ENCODE peak calls at places on chromosomes 4 and X, in ten cellular contexts. N is mucosa of descending colon, Y is HT-29, S is NCI-H1092, E is progenitor cell of endocrine pancreas, G is breast epithelium, W is glutamatergic neuron, B is non-pigmented ciliary epithelial cell, X is AG08396, C is left lung. Q is an unnamed sample.

GRCh38 chr4:23163649-23164436 is 471.1 kb downstream of the GBA3 start:
- DNase-seq in C (no peak), B (no peak), X (no peak), S (no peak), G (no peak), W (no peak), E (no peak), Y (peak), N (no peak), Q (no peak)

GRCh38 chr4:7893539-7893938 is 46.1 kb downstream of the AFAP1 start:
- DNase-seq in N (no peak), B (no peak), G (no peak), E (no peak), W (no peak), C (no peak), X (no peak), S (no peak), Y (no peak), Q (no peak)

GRCh38 chrX:134669378-134670098 is 11.3 kb upstream of the PLAC1 start:
- DNase-seq in W (no peak), N (no peak), B (peak), E (no peak), S (no peak), X (peak), Y (no peak), C (peak), G (no peak), Q (no peak)

GRCh38 chrX:3811331-3812311 is 98.2 kb upstream of the PRKX start:
- DNase-seq in X (peak), B (no peak), C (no peak), N (no peak), W (no peak), G (peak), Y (peak), E (no peak), S (no peak), Q (peak)

GRCh38 chr4:76931576-76932276 is 17.8 kb upstream of the SEPTIN11 start:
- DNase-seq in G (no peak), N (no peak), B (no peak), X (no peak), S (no peak), C (no peak), E (no peak), Y (no peak), W (no peak), Q (no peak)

GRCh38 chr4:149164282-149164681 is 651.4 kb downstream of the IQCM start:
- DNase-seq in N (no peak), S (no peak), W (no peak), E (no peak), Y (no peak), G (no peak), B (peak), C (no peak), X (peak), Q (no peak)

GRCh38 chrX:38260231-38260630 is 39.6 kb upstream of the SRPX start:
- DNase-seq in N (no peak), E (no peak), G (no peak), X (peak), Y (peak), C (no peak), S (peak), B (no peak), W (no peak), Q (no peak)

GRCh38 chrX:2451456-2452316 is 49.1 kb downstream of the DHRSX start:
- DNase-seq in Y (no peak), G (peak), E (no peak), C (no peak), N (no peak), B (peak), X (peak), W (no peak), S (no peak), Q (no peak)

GRCh38 chr4:85828295-85828910 is 353.5 kb downstream of the ARHGAP24 start:
- DNase-seq in S (no peak), Y (no peak), G (no peak), W (no peak), C (no peak), X (no peak), E (no peak), N (no peak), B (no peak), Q (no peak)

GRCh38 chrX:154738013-154738738 is 12.7 kb downstream of the GAB3 start:
- DNase-seq in W (no peak), S (no peak), N (no peak), G (no peak), X (no peak), E (no peak), C (no peak), Y (no peak), B (no peak), Q (no peak)

GRCh38 chr4:159002950-159003349 is 99.9 kb upstream of the RAPGEF2 start:
- DNase-seq in G (no peak), S (no peak), Y (no peak), X (peak), B (no peak), C (no peak), N (no peak), W (no peak), E (no peak), Q (no peak)

GRCh38 chr4:8525383-8526120 is 54.6 kb upstream of the GPR78 start:
- DNase-seq in B (no peak), G (no peak), E (no peak), C (no peak), W (no peak), N (no peak), Y (no peak), S (no peak), X (peak), Q (no peak)

GRCh38 chr4:48756689-48757220 is 23.3 kb downstream of the FRYL start:
- DNase-seq in E (no peak), N (no peak), G (no peak), S (no peak), B (no peak), C (no peak), Y (no peak), W (no peak), X (no peak), Q (no peak)

GRCh38 chr4:2671267-2671895 is 84.8 kb downstream of the TNIP2 start:
- DNase-seq in G (peak), E (no peak), C (no peak), B (no peak), N (no peak), W (no peak), X (no peak), S (no peak), Y (no peak), Q (no peak)

GRCh38 chr4:138851626-138852443 is 163.7 kb upstream of the NOCT start:
- DNase-seq in E (no peak), X (no peak), C (no peak), N (no peak), Y (no peak), S (peak), W (no peak), B (no peak), G (no peak), Q (no peak)

GRCh38 chrX:3550160-3550765 is 163.2 kb downstream of the PRKX start:
- DNase-seq in G (no peak), X (no peak), C (no peak), S (no peak), N (no peak), E (no peak), Y (peak), W (no peak), B (no peak), Q (no peak)

GRCh38 chrX:95878874-95879273 is 805.8 kb upstream of the DIAPH2 start:
- DNase-seq in Y (no peak), X (no peak), G (no peak), E (no peak), C (no peak), B (no peak), N (no peak), W (no peak), S (no peak), Q (no peak)

GRCh38 chrX:70452143-70452733 is 7.6 kb downstream of the DLG3 start:
- DNase-seq in C (peak), X (peak), G (peak), Y (peak), N (peak), S (peak), E (peak), W (peak), B (no peak), Q (no peak)

GRCh38 chrX:45322820-45323219 is 122.1 kb upstream of the DIPK2B start:
- DNase-seq in S (no peak), N (no peak), E (no peak), Y (peak), G (no peak), B (no peak), W (no peak), C (no peak), X (no peak), Q (no peak)

GRCh38 chr4:40325406-40326019 is 9.6 kb upstream of the CHRNA9 start:
- DNase-seq in W (peak), C (no peak), B (no peak), G (peak), X (peak), N (no peak), E (no peak), Y (peak), S (peak), Q (peak)

GRCh38 chr4:22962186-22962786 is 269.5 kb downstream of the GBA3 start:
- DNase-seq in S (peak), C (no peak), G (no peak), B (no peak), N (no peak), E (no peak), Y (peak), W (no peak), X (no peak), Q (no peak)

Q was measured in CD4-positive, alpha-beta T cell.